ENCODE peak calls at places on chromosomes 3 and 15, in four cellular contexts. One of them, this sample, is unnamed.
A peak's percentile ranks its signal among the peaks of the same experiment; 100 is the strongest.

GRCh38 chr15:60442031-60442665 is 36.8 kb downstream of the ICE2 start:
- DNase-seq in CD4-positive, alpha-beta T cell: no peak
- DNase-seq in neuronal stem cell: no peak
- DNase-seq in heart left ventricle: no peak
- DNase-seq in this sample: no peak

GRCh38 chr3:127164615-127165014 is 28.3 kb upstream of the PRR23E start:
- DNase-seq in neuronal stem cell: no peak
- DNase-seq in heart left ventricle: no peak
- DNase-seq in CD4-positive, alpha-beta T cell: no peak
- DNase-seq in this sample: no peak

GRCh38 chr3:121660356-121661171 is at the start of gene HCLS1:
- DNase-seq in heart left ventricle: peak; percentile 54
- DNase-seq in CD4-positive, alpha-beta T cell: peak; percentile 68
- DNase-seq in neuronal stem cell: no peak
- DNase-seq in this sample: peak; percentile 23

GRCh38 chr3:141913150-141913811 is 36.8 kb downstream of the ATP1B3 start:
- DNase-seq in heart left ventricle: no peak
- DNase-seq in CD4-positive, alpha-beta T cell: peak; percentile 40
- DNase-seq in neuronal stem cell: no peak
- DNase-seq in this sample: no peak

GRCh38 chr15:74571191-74571590 is 30.2 kb downstream of the ARID3B start:
- DNase-seq in neuronal stem cell: no peak
- DNase-seq in heart left ventricle: no peak
- DNase-seq in CD4-positive, alpha-beta T cell: no peak
- DNase-seq in this sample: no peak

GRCh38 chr15:27783668-27784067 is 315.4 kb downstream of the OCA2 start:
- DNase-seq in CD4-positive, alpha-beta T cell: no peak
- DNase-seq in neuronal stem cell: no peak
- DNase-seq in heart left ventricle: no peak
- DNase-seq in this sample: no peak

GRCh38 chr3:131216801-131217200 is 164.8 kb upstream of the NUDT16 start:
- DNase-seq in heart left ventricle: no peak
- DNase-seq in CD4-positive, alpha-beta T cell: no peak
- DNase-seq in neuronal stem cell: no peak
- DNase-seq in this sample: no peak

GRCh38 chr15:39429898-39430357 is 151.0 kb upstream of the THBS1 start:
- DNase-seq in heart left ventricle: no peak
- DNase-seq in CD4-positive, alpha-beta T cell: no peak
- DNase-seq in neuronal stem cell: no peak
- DNase-seq in this sample: no peak

GRCh38 chr15:78714890-78715289 is 73.9 kb upstream of the CHRNB4 start:
- DNase-seq in heart left ventricle: no peak
- DNase-seq in CD4-positive, alpha-beta T cell: no peak
- DNase-seq in neuronal stem cell: no peak
- DNase-seq in this sample: no peak

GRCh38 chr3:135056084-135056730 is 261.1 kb downstream of the EPHB1 start:
- DNase-seq in CD4-positive, alpha-beta T cell: no peak
- DNase-seq in heart left ventricle: no peak
- DNase-seq in neuronal stem cell: no peak
- DNase-seq in this sample: no peak

GRCh38 chr15:57301307-57301706 is 75.0 kb upstream of the CGNL1 start:
- DNase-seq in heart left ventricle: no peak
- DNase-seq in CD4-positive, alpha-beta T cell: no peak
- DNase-seq in neuronal stem cell: no peak
- DNase-seq in this sample: no peak

GRCh38 chr3:44966795-44967278 is 9.1 kb downstream of the ZDHHC3 start:
- DNase-seq in heart left ventricle: no peak
- DNase-seq in CD4-positive, alpha-beta T cell: no peak
- DNase-seq in neuronal stem cell: no peak
- DNase-seq in this sample: no peak

GRCh38 chr15:67067161-67067853 is 1.9 kb downstream of the SMAD3 start:
- DNase-seq in CD4-positive, alpha-beta T cell: no peak
- DNase-seq in heart left ventricle: no peak
- DNase-seq in neuronal stem cell: peak; percentile 48
- DNase-seq in this sample: no peak

GRCh38 chr3:73364517-73364916 is 260.2 kb downstream of the PDZRN3 start:
- DNase-seq in neuronal stem cell: no peak
- DNase-seq in CD4-positive, alpha-beta T cell: no peak
- DNase-seq in heart left ventricle: no peak
- DNase-seq in this sample: no peak

GRCh38 chr3:42187936-42188335 is 78.0 kb downstream of the CCK start:
- DNase-seq in CD4-positive, alpha-beta T cell: no peak
- DNase-seq in heart left ventricle: no peak
- DNase-seq in neuronal stem cell: no peak
- DNase-seq in this sample: no peak

GRCh38 chr3:194575484-194576210 is 57.6 kb downstream of the TMEM44 start:
- DNase-seq in neuronal stem cell: no peak
- DNase-seq in CD4-positive, alpha-beta T cell: no peak
- DNase-seq in heart left ventricle: peak; percentile 46
- DNase-seq in this sample: no peak

GRCh38 chr3:187197255-187197654 is at the start of gene RTP1:
- DNase-seq in neuronal stem cell: peak; percentile 17
- DNase-seq in CD4-positive, alpha-beta T cell: no peak
- DNase-seq in heart left ventricle: no peak
- DNase-seq in this sample: no peak

GRCh38 chr3:151430821-151431484 is 29.9 kb downstream of the IGSF10 start:
- DNase-seq in neuronal stem cell: no peak
- DNase-seq in heart left ventricle: no peak
- DNase-seq in CD4-positive, alpha-beta T cell: no peak
- DNase-seq in this sample: no peak

GRCh38 chr3:129104498-129105079 is 17.0 kb downstream of the RAB43 start:
- DNase-seq in neuronal stem cell: no peak
- DNase-seq in heart left ventricle: no peak
- DNase-seq in CD4-positive, alpha-beta T cell: no peak
- DNase-seq in this sample: no peak

GRCh38 chr15:70132148-70132547 is 34.4 kb upstream of the TLE3 start:
- DNase-seq in heart left ventricle: peak; percentile 46
- DNase-seq in neuronal stem cell: no peak
- DNase-seq in CD4-positive, alpha-beta T cell: no peak
- DNase-seq in this sample: no peak

GRCh38 chr3:54408328-54408727 is 286.0 kb downstream of the CACNA2D3 start:
- DNase-seq in CD4-positive, alpha-beta T cell: no peak
- DNase-seq in neuronal stem cell: no peak
- DNase-seq in heart left ventricle: no peak
- DNase-seq in this sample: no peak

GRCh38 chr3:42961633-42962032 is 17.5 kb upstream of the GASK1A start:
- DNase-seq in heart left ventricle: no peak
- DNase-seq in neuronal stem cell: peak; percentile 51
- DNase-seq in CD4-positive, alpha-beta T cell: no peak
- DNase-seq in this sample: no peak

GRCh38 chr15:28273468-28273867 is 48.5 kb downstream of the HERC2 start:
- DNase-seq in CD4-positive, alpha-beta T cell: no peak
- DNase-seq in neuronal stem cell: peak; percentile 9
- DNase-seq in heart left ventricle: no peak
- DNase-seq in this sample: no peak

DNA sequence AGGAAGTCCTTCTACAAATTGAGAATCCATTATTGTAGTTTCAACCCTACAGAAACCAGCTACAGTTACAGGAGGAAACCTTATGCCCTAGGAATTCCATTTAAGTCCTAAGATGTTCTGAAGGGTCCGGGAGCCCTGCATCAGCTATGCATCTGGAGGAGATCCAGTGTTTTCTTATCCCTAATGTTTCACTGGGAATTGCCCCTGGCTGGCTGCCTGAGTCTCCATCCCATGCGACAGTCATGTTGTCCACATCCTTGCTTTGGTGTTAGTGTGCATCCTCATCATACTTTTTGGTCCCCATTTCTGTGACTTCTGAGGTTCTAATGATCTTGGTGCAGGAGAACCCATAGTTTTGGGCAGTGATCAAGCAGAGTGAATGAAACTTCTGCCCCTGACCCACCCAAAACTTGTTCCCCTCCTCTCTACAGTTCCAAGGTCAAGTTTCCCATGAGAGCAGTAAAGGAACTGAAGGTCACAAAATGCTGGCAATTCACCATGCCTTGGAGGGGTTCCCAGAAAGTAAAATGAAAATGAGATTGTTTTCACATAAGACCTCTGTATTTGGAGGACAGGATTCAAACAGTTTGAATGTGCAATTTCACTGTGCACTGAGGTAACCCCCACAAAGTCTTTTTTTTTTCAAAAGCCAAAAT is 121.9 kb upstream of the PHLDB2 start:
- DNase-seq in CD4-positive, alpha-beta T cell: no peak
- DNase-seq in heart left ventricle: peak; percentile 79
- DNase-seq in neuronal stem cell: no peak
- DNase-seq in this sample: no peak
- H3K27ac ChIP-seq in CD4-positive, alpha-beta T cell: no peak overlapping the region
- H3K27ac ChIP-seq in heart left ventricle: peak overlapping the region; percentile 84
- H3K27ac ChIP-seq in neuronal stem cell: no peak overlapping the region
- H3K27ac ChIP-seq in this sample: no peak overlapping the region

DNA sequence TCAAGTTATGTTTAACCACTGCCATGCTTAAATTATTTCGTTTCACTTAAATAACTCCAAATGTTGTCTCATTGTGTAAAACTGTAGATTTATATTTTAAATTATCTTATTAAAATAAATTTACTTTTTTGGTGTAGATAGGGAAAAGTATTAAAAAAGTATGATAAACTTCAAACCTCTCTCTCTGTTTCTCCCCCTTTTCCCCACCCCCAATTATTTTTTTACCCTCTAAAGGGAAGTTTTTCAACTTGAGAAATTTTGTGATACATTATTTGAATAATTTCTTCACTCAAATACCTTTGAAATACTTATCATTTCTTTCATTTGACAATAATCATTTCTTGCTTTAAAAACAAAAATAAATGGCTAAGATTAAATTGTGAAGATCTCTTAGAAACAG is 66.9 kb upstream of the EIF1B start:
- DNase-seq in heart left ventricle: no peak
- DNase-seq in CD4-positive, alpha-beta T cell: no peak
- DNase-seq in neuronal stem cell: no peak
- DNase-seq in this sample: no peak
- H3K27ac ChIP-seq in heart left ventricle: no peak overlapping the region
- H3K27ac ChIP-seq in CD4-positive, alpha-beta T cell: no peak overlapping the region
- H3K27ac ChIP-seq in neuronal stem cell: no peak overlapping the region
- H3K27ac ChIP-seq in this sample: no peak overlapping the region

GRCh38 chr3:66302288-66302687 is 81.5 kb downstream of the SLC25A26 start:
- DNase-seq in heart left ventricle: no peak
- DNase-seq in CD4-positive, alpha-beta T cell: peak; percentile 37
- DNase-seq in neuronal stem cell: no peak
- DNase-seq in this sample: no peak

GRCh38 chr3:66299893-66300292 is 79.1 kb downstream of the SLC25A26 start:
- DNase-seq in CD4-positive, alpha-beta T cell: no peak
- DNase-seq in neuronal stem cell: no peak
- DNase-seq in heart left ventricle: no peak
- DNase-seq in this sample: no peak

GRCh38 chr3:66297917-66298316 is 77.1 kb downstream of the SLC25A26 start:
- DNase-seq in CD4-positive, alpha-beta T cell: no peak
- DNase-seq in heart left ventricle: no peak
- DNase-seq in neuronal stem cell: no peak
- DNase-seq in this sample: no peak

GRCh38 chr3:66298591-66298990 is 77.8 kb downstream of the SLC25A26 start:
- DNase-seq in neuronal stem cell: no peak
- DNase-seq in CD4-positive, alpha-beta T cell: no peak
- DNase-seq in heart left ventricle: no peak
- DNase-seq in this sample: no peak

GRCh38 chr3:66297260-66297863 is 76.6 kb downstream of the SLC25A26 start:
- DNase-seq in CD4-positive, alpha-beta T cell: no peak
- DNase-seq in heart left ventricle: no peak
- DNase-seq in neuronal stem cell: no peak
- DNase-seq in this sample: no peak
- H3K27ac ChIP-seq in CD4-positive, alpha-beta T cell: no peak overlapping the region
- H3K27ac ChIP-seq in heart left ventricle: peak overlapping the region; percentile 26
- H3K27ac ChIP-seq in neuronal stem cell: no peak overlapping the region
- H3K27ac ChIP-seq in this sample: no peak overlapping the region

DNA sequence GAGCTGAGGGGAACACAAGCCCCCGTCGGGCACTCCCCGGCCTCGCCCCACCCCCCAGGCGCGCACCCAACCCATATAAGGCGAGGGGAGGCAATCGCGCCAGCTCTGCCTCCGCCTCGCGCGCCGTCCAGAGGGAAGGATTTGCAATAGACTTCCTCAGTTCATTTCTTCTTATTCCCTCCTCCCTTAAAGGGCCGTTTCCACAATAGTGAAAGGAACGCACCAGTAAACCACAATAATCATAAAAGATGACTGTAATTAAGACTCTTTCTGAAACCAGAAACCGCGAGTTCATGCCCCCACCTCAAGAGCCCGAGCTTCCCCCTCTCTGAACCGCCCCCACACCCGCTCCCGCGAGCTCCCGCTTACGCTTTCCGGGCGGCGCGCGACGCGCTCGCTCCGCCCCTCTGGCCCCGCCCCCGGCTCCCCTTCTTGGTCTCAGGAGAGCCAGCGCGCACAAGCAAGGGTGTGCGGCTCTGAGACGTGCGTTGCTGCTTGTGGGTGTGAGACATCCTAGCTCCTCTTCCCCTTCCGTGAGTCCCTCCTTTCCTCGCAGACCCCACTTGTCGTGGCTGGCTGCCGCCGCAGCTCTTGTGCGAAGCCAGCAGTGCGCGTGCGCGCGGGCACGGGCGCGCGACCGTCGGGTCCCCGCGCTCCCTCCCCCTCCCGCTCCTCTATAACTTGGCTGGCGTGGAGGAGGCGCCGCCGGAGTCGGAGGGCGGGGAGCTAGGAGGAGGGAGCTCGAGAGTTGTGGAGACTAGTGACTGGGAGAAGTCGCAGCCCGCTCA is at the start of gene DIPK2A:
- DNase-seq in heart left ventricle: peak; percentile 97
- DNase-seq in neuronal stem cell: peak; percentile 94
- DNase-seq in CD4-positive, alpha-beta T cell: peak; percentile 92
- DNase-seq in this sample: peak; percentile 64
- H3K27ac ChIP-seq in heart left ventricle: peak within 1 kb of the TSS; percentile 98
- H3K27ac ChIP-seq in neuronal stem cell: peak within 1 kb of the TSS; percentile 99
- H3K27ac ChIP-seq in CD4-positive, alpha-beta T cell: peak within 1 kb of the TSS; percentile 79
- H3K27ac ChIP-seq in this sample: peak within 1 kb of the TSS; percentile 99

GRCh38 chr15:29671308-29671981 is 150.8 kb downstream of the TJP1 start:
- DNase-seq in heart left ventricle: no peak
- DNase-seq in neuronal stem cell: no peak
- DNase-seq in CD4-positive, alpha-beta T cell: no peak
- DNase-seq in this sample: no peak

GRCh38 chr15:29669823-29670222 is 152.4 kb downstream of the TJP1 start:
- DNase-seq in CD4-positive, alpha-beta T cell: no peak
- DNase-seq in heart left ventricle: no peak
- DNase-seq in neuronal stem cell: no peak
- DNase-seq in this sample: no peak

GRCh38 chr15:29670945-29671307 is 151.3 kb downstream of the TJP1 start:
- DNase-seq in heart left ventricle: no peak
- DNase-seq in CD4-positive, alpha-beta T cell: no peak
- DNase-seq in neuronal stem cell: no peak
- DNase-seq in this sample: no peak

GRCh38 chr15:29668120-29668602 is 154.1 kb downstream of the TJP1 start:
- DNase-seq in neuronal stem cell: peak; percentile 64
- DNase-seq in heart left ventricle: peak; percentile 73
- DNase-seq in CD4-positive, alpha-beta T cell: no peak
- DNase-seq in this sample: peak; percentile 66

GRCh38 chr15:29670266-29670665 is 152.0 kb downstream of the TJP1 start:
- DNase-seq in neuronal stem cell: no peak
- DNase-seq in heart left ventricle: no peak
- DNase-seq in CD4-positive, alpha-beta T cell: no peak
- DNase-seq in this sample: no peak
- H3K27ac ChIP-seq in neuronal stem cell: no peak overlapping the region
- H3K27ac ChIP-seq in heart left ventricle: no peak overlapping the region
- H3K27ac ChIP-seq in CD4-positive, alpha-beta T cell: no peak overlapping the region
- H3K27ac ChIP-seq in this sample: no peak overlapping the region

This sample was measured in substantia nigra.